ENCODE peak calls at places on chromosomes 6 and 20, in five cellular contexts. One of them, this sample, is unnamed.

GRCh38 chr6:35299674-35300073 is 2.1 kb downstream of the DEF6 start:
- DNase-seq in AG09309: no peak
- DNase-seq in stimulated activated CD4-positive, alpha-beta T cell treated with anti-CD3 and anti-CD28 coated beads, Interleukin-4, amount 100 ng/mL, for 48 hours: no peak
- DNase-seq in iris pigment epithelial cell: no peak
- DNase-seq in activated T-helper 9 cell treated with anti-CD3 and anti-CD28 coated beads, Interleukin-2, amount 50 U/mL, for 16 hours: no peak
- DNase-seq in this sample: peak; percentile 59

GRCh38 chr6:125533710-125534397 is 215.6 kb upstream of the HEY2 start:
- DNase-seq in AG09309: no peak
- DNase-seq in stimulated activated CD4-positive, alpha-beta T cell treated with anti-CD3 and anti-CD28 coated beads, Interleukin-4, amount 100 ng/mL, for 48 hours: no peak
- DNase-seq in iris pigment epithelial cell: no peak
- DNase-seq in activated T-helper 9 cell treated with anti-CD3 and anti-CD28 coated beads, Interleukin-2, amount 50 U/mL, for 16 hours: no peak
- DNase-seq in this sample: no peak

GRCh38 chr6:10338151-10338550 is 76.7 kb downstream of the TFAP2A start:
- DNase-seq in AG09309: peak; percentile 50
- DNase-seq in stimulated activated CD4-positive, alpha-beta T cell treated with anti-CD3 and anti-CD28 coated beads, Interleukin-4, amount 100 ng/mL, for 48 hours: no peak
- DNase-seq in iris pigment epithelial cell: no peak
- DNase-seq in activated T-helper 9 cell treated with anti-CD3 and anti-CD28 coated beads, Interleukin-2, amount 50 U/mL, for 16 hours: no peak
- DNase-seq in this sample: no peak

GRCh38 chr6:155436981-155437749 is 18.5 kb downstream of the NOX3 start:
- DNase-seq in AG09309: no peak
- DNase-seq in stimulated activated CD4-positive, alpha-beta T cell treated with anti-CD3 and anti-CD28 coated beads, Interleukin-4, amount 100 ng/mL, for 48 hours: no peak
- DNase-seq in iris pigment epithelial cell: peak; percentile 56
- DNase-seq in activated T-helper 9 cell treated with anti-CD3 and anti-CD28 coated beads, Interleukin-2, amount 50 U/mL, for 16 hours: no peak
- DNase-seq in this sample: no peak

GRCh38 chr6:47057830-47058540 is 15.9 kb upstream of the ADGRF1 start:
- DNase-seq in AG09309: no peak
- DNase-seq in stimulated activated CD4-positive, alpha-beta T cell treated with anti-CD3 and anti-CD28 coated beads, Interleukin-4, amount 100 ng/mL, for 48 hours: no peak
- DNase-seq in iris pigment epithelial cell: peak; percentile 64
- DNase-seq in activated T-helper 9 cell treated with anti-CD3 and anti-CD28 coated beads, Interleukin-2, amount 50 U/mL, for 16 hours: no peak
- DNase-seq in this sample: no peak

GRCh38 chr20:6142348-6142993 is 19.6 kb upstream of the FERMT1 start:
- DNase-seq in AG09309: no peak
- DNase-seq in stimulated activated CD4-positive, alpha-beta T cell treated with anti-CD3 and anti-CD28 coated beads, Interleukin-4, amount 100 ng/mL, for 48 hours: peak; percentile 36
- DNase-seq in iris pigment epithelial cell: peak; percentile 60
- DNase-seq in activated T-helper 9 cell treated with anti-CD3 and anti-CD28 coated beads, Interleukin-2, amount 50 U/mL, for 16 hours: peak; percentile 1
- DNase-seq in this sample: peak; percentile 35

GRCh38 chr6:41427642-41428401 is 92.4 kb downstream of the NCR2 start:
- DNase-seq in AG09309: no peak
- DNase-seq in stimulated activated CD4-positive, alpha-beta T cell treated with anti-CD3 and anti-CD28 coated beads, Interleukin-4, amount 100 ng/mL, for 48 hours: no peak
- DNase-seq in iris pigment epithelial cell: no peak
- DNase-seq in activated T-helper 9 cell treated with anti-CD3 and anti-CD28 coated beads, Interleukin-2, amount 50 U/mL, for 16 hours: no peak
- DNase-seq in this sample: no peak

GRCh38 chr6:100504786-100505737 is 40.3 kb upstream of the SIM1 start:
- DNase-seq in AG09309: peak; percentile 62
- DNase-seq in stimulated activated CD4-positive, alpha-beta T cell treated with anti-CD3 and anti-CD28 coated beads, Interleukin-4, amount 100 ng/mL, for 48 hours: no peak
- DNase-seq in iris pigment epithelial cell: peak; percentile 91
- DNase-seq in activated T-helper 9 cell treated with anti-CD3 and anti-CD28 coated beads, Interleukin-2, amount 50 U/mL, for 16 hours: no peak
- DNase-seq in this sample: no peak

GRCh38 chr6:22068561-22069346 is 228.1 kb downstream of the PRL start:
- DNase-seq in AG09309: no peak
- DNase-seq in stimulated activated CD4-positive, alpha-beta T cell treated with anti-CD3 and anti-CD28 coated beads, Interleukin-4, amount 100 ng/mL, for 48 hours: no peak
- DNase-seq in iris pigment epithelial cell: no peak
- DNase-seq in activated T-helper 9 cell treated with anti-CD3 and anti-CD28 coated beads, Interleukin-2, amount 50 U/mL, for 16 hours: no peak
- DNase-seq in this sample: no peak

GRCh38 chr6:113110211-113110610 is 746.9 kb upstream of the MARCKS start:
- DNase-seq in AG09309: no peak
- DNase-seq in stimulated activated CD4-positive, alpha-beta T cell treated with anti-CD3 and anti-CD28 coated beads, Interleukin-4, amount 100 ng/mL, for 48 hours: no peak
- DNase-seq in iris pigment epithelial cell: no peak
- DNase-seq in activated T-helper 9 cell treated with anti-CD3 and anti-CD28 coated beads, Interleukin-2, amount 50 U/mL, for 16 hours: no peak
- DNase-seq in this sample: no peak

GRCh38 chr6:90460067-90460466 is 126.8 kb downstream of the MAP3K7 start:
- DNase-seq in AG09309: no peak
- DNase-seq in stimulated activated CD4-positive, alpha-beta T cell treated with anti-CD3 and anti-CD28 coated beads, Interleukin-4, amount 100 ng/mL, for 48 hours: no peak
- DNase-seq in iris pigment epithelial cell: no peak
- DNase-seq in activated T-helper 9 cell treated with anti-CD3 and anti-CD28 coated beads, Interleukin-2, amount 50 U/mL, for 16 hours: no peak
- DNase-seq in this sample: no peak

GRCh38 chr6:55875420-55875819 is at the start of gene BMP5:
- DNase-seq in AG09309: no peak
- DNase-seq in stimulated activated CD4-positive, alpha-beta T cell treated with anti-CD3 and anti-CD28 coated beads, Interleukin-4, amount 100 ng/mL, for 48 hours: no peak
- DNase-seq in iris pigment epithelial cell: peak; percentile 69
- DNase-seq in activated T-helper 9 cell treated with anti-CD3 and anti-CD28 coated beads, Interleukin-2, amount 50 U/mL, for 16 hours: no peak
- DNase-seq in this sample: no peak

GRCh38 chr6:134589512-134589911 is 271.6 kb upstream of the SGK1 start:
- DNase-seq in AG09309: peak; percentile 100
- DNase-seq in stimulated activated CD4-positive, alpha-beta T cell treated with anti-CD3 and anti-CD28 coated beads, Interleukin-4, amount 100 ng/mL, for 48 hours: no peak
- DNase-seq in iris pigment epithelial cell: peak; percentile 99
- DNase-seq in activated T-helper 9 cell treated with anti-CD3 and anti-CD28 coated beads, Interleukin-2, amount 50 U/mL, for 16 hours: no peak
- DNase-seq in this sample: no peak

GRCh38 chr20:5821627-5822215 is 71.5 kb downstream of the SHLD1 start:
- DNase-seq in AG09309: no peak
- DNase-seq in stimulated activated CD4-positive, alpha-beta T cell treated with anti-CD3 and anti-CD28 coated beads, Interleukin-4, amount 100 ng/mL, for 48 hours: no peak
- DNase-seq in iris pigment epithelial cell: peak; percentile 16
- DNase-seq in activated T-helper 9 cell treated with anti-CD3 and anti-CD28 coated beads, Interleukin-2, amount 50 U/mL, for 16 hours: no peak
- DNase-seq in this sample: no peak

GRCh38 chr6:150635906-150636514 is 36.3 kb downstream of the PLEKHG1 start:
- DNase-seq in AG09309: no peak
- DNase-seq in stimulated activated CD4-positive, alpha-beta T cell treated with anti-CD3 and anti-CD28 coated beads, Interleukin-4, amount 100 ng/mL, for 48 hours: no peak
- DNase-seq in iris pigment epithelial cell: no peak
- DNase-seq in activated T-helper 9 cell treated with anti-CD3 and anti-CD28 coated beads, Interleukin-2, amount 50 U/mL, for 16 hours: no peak
- DNase-seq in this sample: no peak

GRCh38 chr6:142357879-142358278 is 56.1 kb downstream of the ADGRG6 start:
- DNase-seq in AG09309: no peak
- DNase-seq in stimulated activated CD4-positive, alpha-beta T cell treated with anti-CD3 and anti-CD28 coated beads, Interleukin-4, amount 100 ng/mL, for 48 hours: no peak
- DNase-seq in iris pigment epithelial cell: no peak
- DNase-seq in activated T-helper 9 cell treated with anti-CD3 and anti-CD28 coated beads, Interleukin-2, amount 50 U/mL, for 16 hours: no peak
- DNase-seq in this sample: no peak

GRCh38 chr6:145761584-145761983 is 26.3 kb upstream of the EPM2A start:
- DNase-seq in AG09309: no peak
- DNase-seq in stimulated activated CD4-positive, alpha-beta T cell treated with anti-CD3 and anti-CD28 coated beads, Interleukin-4, amount 100 ng/mL, for 48 hours: no peak
- DNase-seq in iris pigment epithelial cell: no peak
- DNase-seq in activated T-helper 9 cell treated with anti-CD3 and anti-CD28 coated beads, Interleukin-2, amount 50 U/mL, for 16 hours: no peak
- DNase-seq in this sample: no peak

GRCh38 chr6:24274441-24275083 is 83.3 kb downstream of the DCDC2 start:
- DNase-seq in AG09309: no peak
- DNase-seq in stimulated activated CD4-positive, alpha-beta T cell treated with anti-CD3 and anti-CD28 coated beads, Interleukin-4, amount 100 ng/mL, for 48 hours: no peak
- DNase-seq in iris pigment epithelial cell: peak; percentile 8
- DNase-seq in activated T-helper 9 cell treated with anti-CD3 and anti-CD28 coated beads, Interleukin-2, amount 50 U/mL, for 16 hours: no peak
- DNase-seq in this sample: no peak

GRCh38 chr6:42352856-42353564 is 98.7 kb downstream of the TRERF1 start:
- DNase-seq in AG09309: peak; percentile 50
- DNase-seq in stimulated activated CD4-positive, alpha-beta T cell treated with anti-CD3 and anti-CD28 coated beads, Interleukin-4, amount 100 ng/mL, for 48 hours: no peak
- DNase-seq in iris pigment epithelial cell: peak; percentile 79
- DNase-seq in activated T-helper 9 cell treated with anti-CD3 and anti-CD28 coated beads, Interleukin-2, amount 50 U/mL, for 16 hours: no peak
- DNase-seq in this sample: no peak

GRCh38 chr20:22791877-22792525 is 207.6 kb upstream of the FOXA2 start:
- DNase-seq in AG09309: no peak
- DNase-seq in stimulated activated CD4-positive, alpha-beta T cell treated with anti-CD3 and anti-CD28 coated beads, Interleukin-4, amount 100 ng/mL, for 48 hours: no peak
- DNase-seq in iris pigment epithelial cell: no peak
- DNase-seq in activated T-helper 9 cell treated with anti-CD3 and anti-CD28 coated beads, Interleukin-2, amount 50 U/mL, for 16 hours: no peak
- DNase-seq in this sample: no peak

GRCh38 chr20:8427419-8428065 is 295.5 kb downstream of the PLCB1 start:
- DNase-seq in AG09309: no peak
- DNase-seq in stimulated activated CD4-positive, alpha-beta T cell treated with anti-CD3 and anti-CD28 coated beads, Interleukin-4, amount 100 ng/mL, for 48 hours: no peak
- DNase-seq in iris pigment epithelial cell: peak; percentile 77
- DNase-seq in activated T-helper 9 cell treated with anti-CD3 and anti-CD28 coated beads, Interleukin-2, amount 50 U/mL, for 16 hours: no peak
- DNase-seq in this sample: no peak

GRCh38 chr6:26215200-26216014 is 128.2 kb downstream of the HFE start:
- DNase-seq in AG09309: no peak
- DNase-seq in stimulated activated CD4-positive, alpha-beta T cell treated with anti-CD3 and anti-CD28 coated beads, Interleukin-4, amount 100 ng/mL, for 48 hours: no peak
- DNase-seq in iris pigment epithelial cell: peak; percentile 25
- DNase-seq in activated T-helper 9 cell treated with anti-CD3 and anti-CD28 coated beads, Interleukin-2, amount 50 U/mL, for 16 hours: no peak
- DNase-seq in this sample: no peak

GRCh38 chr6:155171109-155171746 is 92.6 kb upstream of the CLDN20 start:
- DNase-seq in AG09309: peak; percentile 85
- DNase-seq in stimulated activated CD4-positive, alpha-beta T cell treated with anti-CD3 and anti-CD28 coated beads, Interleukin-4, amount 100 ng/mL, for 48 hours: peak; percentile 66
- DNase-seq in iris pigment epithelial cell: peak; percentile 94
- DNase-seq in activated T-helper 9 cell treated with anti-CD3 and anti-CD28 coated beads, Interleukin-2, amount 50 U/mL, for 16 hours: peak; percentile 76
- DNase-seq in this sample: no peak

GRCh38 chr20:48841861-48842529 is 14.2 kb upstream of the PREX1 start:
- DNase-seq in AG09309: no peak
- DNase-seq in stimulated activated CD4-positive, alpha-beta T cell treated with anti-CD3 and anti-CD28 coated beads, Interleukin-4, amount 100 ng/mL, for 48 hours: no peak
- DNase-seq in iris pigment epithelial cell: peak; percentile 76
- DNase-seq in activated T-helper 9 cell treated with anti-CD3 and anti-CD28 coated beads, Interleukin-2, amount 50 U/mL, for 16 hours: no peak
- DNase-seq in this sample: no peak

GRCh38 chr6:43771858-43772570 is 2.0 kb downstream of the VEGFA start:
- DNase-seq in AG09309: no peak
- DNase-seq in stimulated activated CD4-positive, alpha-beta T cell treated with anti-CD3 and anti-CD28 coated beads, Interleukin-4, amount 100 ng/mL, for 48 hours: peak; percentile 71
- DNase-seq in iris pigment epithelial cell: peak; percentile 55
- DNase-seq in activated T-helper 9 cell treated with anti-CD3 and anti-CD28 coated beads, Interleukin-2, amount 50 U/mL, for 16 hours: peak; percentile 64
- DNase-seq in this sample: no peak

GRCh38 chr6:21005816-21006553 is 471.7 kb downstream of the CDKAL1 start:
- DNase-seq in AG09309: no peak
- DNase-seq in stimulated activated CD4-positive, alpha-beta T cell treated with anti-CD3 and anti-CD28 coated beads, Interleukin-4, amount 100 ng/mL, for 48 hours: no peak
- DNase-seq in iris pigment epithelial cell: peak; percentile 93
- DNase-seq in activated T-helper 9 cell treated with anti-CD3 and anti-CD28 coated beads, Interleukin-2, amount 50 U/mL, for 16 hours: no peak
- DNase-seq in this sample: no peak

GRCh38 chr6:106103728-106104109 is 17.6 kb downstream of the PRDM1 start:
- DNase-seq in AG09309: no peak
- DNase-seq in stimulated activated CD4-positive, alpha-beta T cell treated with anti-CD3 and anti-CD28 coated beads, Interleukin-4, amount 100 ng/mL, for 48 hours: no peak
- DNase-seq in iris pigment epithelial cell: no peak
- DNase-seq in activated T-helper 9 cell treated with anti-CD3 and anti-CD28 coated beads, Interleukin-2, amount 50 U/mL, for 16 hours: peak; percentile 44
- DNase-seq in this sample: no peak

GRCh38 chr6:34106900-34107299 is 39.0 kb downstream of the GRM4 start:
- DNase-seq in AG09309: no peak
- DNase-seq in stimulated activated CD4-positive, alpha-beta T cell treated with anti-CD3 and anti-CD28 coated beads, Interleukin-4, amount 100 ng/mL, for 48 hours: no peak
- DNase-seq in iris pigment epithelial cell: no peak
- DNase-seq in activated T-helper 9 cell treated with anti-CD3 and anti-CD28 coated beads, Interleukin-2, amount 50 U/mL, for 16 hours: no peak
- DNase-seq in this sample: no peak

GRCh38 chr6:108699290-108700041 is 138.7 kb downstream of the FOXO3 start:
- DNase-seq in AG09309: no peak
- DNase-seq in stimulated activated CD4-positive, alpha-beta T cell treated with anti-CD3 and anti-CD28 coated beads, Interleukin-4, amount 100 ng/mL, for 48 hours: no peak
- DNase-seq in iris pigment epithelial cell: no peak
- DNase-seq in activated T-helper 9 cell treated with anti-CD3 and anti-CD28 coated beads, Interleukin-2, amount 50 U/mL, for 16 hours: no peak
- DNase-seq in this sample: no peak

GRCh38 chr6:26129656-26130055 is 42.4 kb downstream of the HFE start:
- DNase-seq in AG09309: no peak
- DNase-seq in stimulated activated CD4-positive, alpha-beta T cell treated with anti-CD3 and anti-CD28 coated beads, Interleukin-4, amount 100 ng/mL, for 48 hours: no peak
- DNase-seq in iris pigment epithelial cell: peak; percentile 43
- DNase-seq in activated T-helper 9 cell treated with anti-CD3 and anti-CD28 coated beads, Interleukin-2, amount 50 U/mL, for 16 hours: no peak
- DNase-seq in this sample: no peak

GRCh38 chr20:2178328-2179232 is 77.0 kb downstream of the STK35 start:
- DNase-seq in AG09309: no peak
- DNase-seq in stimulated activated CD4-positive, alpha-beta T cell treated with anti-CD3 and anti-CD28 coated beads, Interleukin-4, amount 100 ng/mL, for 48 hours: no peak
- DNase-seq in iris pigment epithelial cell: no peak
- DNase-seq in activated T-helper 9 cell treated with anti-CD3 and anti-CD28 coated beads, Interleukin-2, amount 50 U/mL, for 16 hours: no peak
- DNase-seq in this sample: peak; percentile 49

GRCh38 chr20:9119776-9120175 is 50.9 kb downstream of the PLCB4 start:
- DNase-seq in AG09309: no peak
- DNase-seq in stimulated activated CD4-positive, alpha-beta T cell treated with anti-CD3 and anti-CD28 coated beads, Interleukin-4, amount 100 ng/mL, for 48 hours: no peak
- DNase-seq in iris pigment epithelial cell: no peak
- DNase-seq in activated T-helper 9 cell treated with anti-CD3 and anti-CD28 coated beads, Interleukin-2, amount 50 U/mL, for 16 hours: no peak
- DNase-seq in this sample: no peak

GRCh38 chr20:51768759-51769517 is 748 bp upstream of the ATP9A start:
- DNase-seq in AG09309: no peak
- DNase-seq in stimulated activated CD4-positive, alpha-beta T cell treated with anti-CD3 and anti-CD28 coated beads, Interleukin-4, amount 100 ng/mL, for 48 hours: no peak
- DNase-seq in iris pigment epithelial cell: no peak
- DNase-seq in activated T-helper 9 cell treated with anti-CD3 and anti-CD28 coated beads, Interleukin-2, amount 50 U/mL, for 16 hours: no peak
- DNase-seq in this sample: no peak

GRCh38 chr6:44828780-44829179 is 441.3 kb downstream of the CDC5L start:
- DNase-seq in AG09309: no peak
- DNase-seq in stimulated activated CD4-positive, alpha-beta T cell treated with anti-CD3 and anti-CD28 coated beads, Interleukin-4, amount 100 ng/mL, for 48 hours: no peak
- DNase-seq in iris pigment epithelial cell: no peak
- DNase-seq in activated T-helper 9 cell treated with anti-CD3 and anti-CD28 coated beads, Interleukin-2, amount 50 U/mL, for 16 hours: no peak
- DNase-seq in this sample: no peak

GRCh38 chr6:68226460-68226859 is 408.6 kb upstream of the ADGRB3 start:
- DNase-seq in AG09309: no peak
- DNase-seq in stimulated activated CD4-positive, alpha-beta T cell treated with anti-CD3 and anti-CD28 coated beads, Interleukin-4, amount 100 ng/mL, for 48 hours: no peak
- DNase-seq in iris pigment epithelial cell: no peak
- DNase-seq in activated T-helper 9 cell treated with anti-CD3 and anti-CD28 coated beads, Interleukin-2, amount 50 U/mL, for 16 hours: no peak
- DNase-seq in this sample: no peak

GRCh38 chr20:40814328-40814960 is 125.4 kb upstream of the MAFB start:
- DNase-seq in AG09309: no peak
- DNase-seq in stimulated activated CD4-positive, alpha-beta T cell treated with anti-CD3 and anti-CD28 coated beads, Interleukin-4, amount 100 ng/mL, for 48 hours: no peak
- DNase-seq in iris pigment epithelial cell: no peak
- DNase-seq in activated T-helper 9 cell treated with anti-CD3 and anti-CD28 coated beads, Interleukin-2, amount 50 U/mL, for 16 hours: no peak
- DNase-seq in this sample: no peak